ENCODE peak calls at places on chromosomes 3 and 15, in four cellular contexts. B is IMR-90, L is neuronal stem cell, P is H9. E is an unnamed sample.

GRCh38 chr3:23859012-23859743 is 53.4 kb downstream of the UBE2E1 start:
- DNase-seq in B (peak), L (no peak), P (no peak), E (peak)

GRCh38 chr3:122215592-122216298 is 32.3 kb downstream of the CASR start:
- DNase-seq in B (no peak), L (no peak), P (no peak), E (no peak)

GRCh38 chr15:100466073-100466472 is 62.7 kb downstream of the CERS3 start:
- DNase-seq in B (no peak), L (no peak), P (no peak), E (no peak)

GRCh38 chr15:27670481-27670880 is 428.6 kb downstream of the OCA2 start:
- DNase-seq in B (no peak), L (no peak), P (no peak), E (no peak)

GRCh38 chr3:156483426-156483825 is 71.5 kb downstream of the SSR3 start:
- DNase-seq in B (peak), L (no peak), P (no peak), E (peak)

GRCh38 chr3:73674280-73674679 is 49.5 kb upstream of the PDZRN3 start:
- DNase-seq in B (peak), L (peak), P (no peak), E (peak)

GRCh38 chr15:58139631-58140522 is 1.7 kb downstream of the AQP9 start:
- DNase-seq in B (no peak), L (no peak), P (no peak), E (no peak)

GRCh38 chr3:64176461-64176996 is 48.7 kb downstream of the PRICKLE2 start:
- DNase-seq in B (peak), L (no peak), P (no peak), E (peak)

GRCh38 chr15:53522878-53523455 is 236.5 kb downstream of the WDR72 start:
- DNase-seq in B (no peak), L (no peak), P (no peak), E (no peak)

GRCh38 chr3:123424321-123424998 is 24.4 kb downstream of the ADCY5 start:
- DNase-seq in B (no peak), L (no peak), P (no peak), E (no peak)

GRCh38 chr15:34851007-34851406 is 55.7 kb upstream of the ACTC1 start:
- DNase-seq in B (no peak), L (no peak), P (no peak), E (no peak)

GRCh38 chr3:102095383-102095782 is 246.1 kb downstream of the NFKBIZ start:
- DNase-seq in B (no peak), L (no peak), P (no peak), E (no peak)

GRCh38 chr15:83106994-83107840 is at the start of gene TM6SF1:
- DNase-seq in B (no peak), L (no peak), P (peak), E (no peak)

GRCh38 chr15:38373016-38373415 is 80.9 kb upstream of the FAM98B start:
- DNase-seq in B (peak), L (no peak), P (no peak), E (no peak)

GRCh38 chr15:38374477-38374876 is 79.5 kb upstream of the FAM98B start:
- DNase-seq in B (no peak), L (no peak), P (no peak), E (no peak)

GRCh38 chr15:38377547-38378161 is 76.3 kb upstream of the FAM98B start:
- DNase-seq in B (peak), L (no peak), P (no peak), E (peak)

GRCh38 chr15:38374024-38374423 is 79.9 kb upstream of the FAM98B start:
- DNase-seq in B (no peak), L (no peak), P (no peak), E (no peak)

DNA sequence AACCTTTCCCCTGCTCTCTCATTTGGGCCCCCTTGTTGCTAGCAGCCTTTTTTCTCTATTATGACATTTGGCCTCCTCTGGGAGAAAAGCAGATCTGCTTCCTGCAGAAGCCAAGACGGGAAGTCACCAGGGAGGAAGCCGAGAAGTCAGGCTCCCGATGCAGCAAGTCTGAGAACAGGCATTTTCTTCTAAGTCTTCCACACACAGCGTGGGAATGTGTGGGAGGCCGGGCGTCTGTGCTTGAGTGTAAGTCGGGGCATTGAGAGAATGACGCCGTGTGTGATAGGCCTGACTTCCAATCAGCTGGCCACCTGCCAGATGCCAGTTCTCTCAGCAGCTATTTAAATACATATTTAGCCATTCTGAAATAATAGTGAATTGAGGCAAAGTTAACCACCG is 75.8 kb upstream of the FAM98B start:
- DNase-seq in B (peak), L (no peak), P (no peak), E (peak)
- H2AFZ ChIP-seq in B (peak), L (peak), P (no peak), E (no peak)

GRCh38 chr15:65369148-65369547 is 8.7 kb downstream of the IGDCC3 start:
- DNase-seq in B (no peak), L (no peak), P (no peak), E (no peak)
- H2BK120ac ChIP-seq in B (no peak), L (peak), P (no peak), E (no peak)

GRCh38 chr15:63506537-63507035 is 2.2 kb downstream of the USP3 start:
- DNase-seq in B (no peak), L (no peak), P (no peak), E (peak)

GRCh38 chr15:63503739-63504246 is 600 bp upstream of the USP3 start:
- DNase-seq in B (peak), L (no peak), P (peak), E (peak)

GRCh38 chr15:63505842-63506222 is 1.4 kb downstream of the USP3 start:
- DNase-seq in B (no peak), L (no peak), P (no peak), E (no peak)

GRCh38 chr15:63504247-63504978 is at the start of gene USP3:
- DNase-seq in B (peak), L (peak), P (peak), E (peak)

GRCh38 chr15:63504979-63505841 is 817 bp downstream of the USP3 start:
- DNase-seq in B (peak), L (peak), P (peak), E (peak)
- H3K4ac ChIP-seq in B (peak), L (no peak), P (no peak), E (peak)

GRCh38 chr15:81235276-81235675 is 38.6 kb downstream of the IL16 start:
- DNase-seq in B (peak), L (no peak), P (no peak), E (no peak)

GRCh38 chr15:81239190-81239589 is 42.5 kb downstream of the IL16 start:
- DNase-seq in B (peak), L (no peak), P (no peak), E (no peak)

DNA sequence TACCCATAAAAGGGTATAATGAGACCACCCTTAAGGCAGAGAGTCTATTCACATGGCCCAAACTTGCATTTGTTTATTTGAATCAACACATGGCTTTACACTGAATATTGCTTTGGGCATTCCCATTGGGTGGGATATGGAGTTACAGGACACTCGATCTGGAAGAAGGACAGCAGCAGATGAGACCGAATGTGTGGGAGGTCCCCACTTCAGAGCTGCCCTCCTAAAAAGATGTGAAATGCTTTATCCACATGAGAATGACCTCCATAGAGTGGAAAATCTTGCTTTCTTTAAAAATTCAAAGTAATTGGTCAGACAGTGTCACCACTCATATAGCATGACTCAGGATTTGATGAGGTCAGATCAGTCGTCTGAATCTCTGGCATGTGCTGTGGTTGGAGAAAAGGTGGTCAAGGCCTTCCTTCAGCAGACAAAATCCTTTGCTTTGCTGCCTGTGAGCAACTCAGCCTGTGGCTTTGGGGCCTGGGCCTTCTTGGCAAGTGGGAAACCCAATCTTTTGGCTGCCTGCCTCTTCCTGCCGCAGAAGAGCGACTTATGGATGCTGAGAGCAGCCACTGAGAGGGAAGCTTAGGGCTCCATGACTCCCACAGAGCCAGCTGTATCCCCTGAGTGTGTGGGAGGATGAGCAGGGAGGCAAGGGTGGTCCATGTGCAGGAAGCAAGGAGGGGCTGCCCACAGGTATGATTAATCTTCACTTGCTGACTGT is 39.3 kb downstream of the IL16 start:
- DNase-seq in B (peak), L (no peak), P (no peak), E (no peak)
- H2AFZ ChIP-seq in B (peak), L (no peak), P (no peak), E (no peak)

DNA sequence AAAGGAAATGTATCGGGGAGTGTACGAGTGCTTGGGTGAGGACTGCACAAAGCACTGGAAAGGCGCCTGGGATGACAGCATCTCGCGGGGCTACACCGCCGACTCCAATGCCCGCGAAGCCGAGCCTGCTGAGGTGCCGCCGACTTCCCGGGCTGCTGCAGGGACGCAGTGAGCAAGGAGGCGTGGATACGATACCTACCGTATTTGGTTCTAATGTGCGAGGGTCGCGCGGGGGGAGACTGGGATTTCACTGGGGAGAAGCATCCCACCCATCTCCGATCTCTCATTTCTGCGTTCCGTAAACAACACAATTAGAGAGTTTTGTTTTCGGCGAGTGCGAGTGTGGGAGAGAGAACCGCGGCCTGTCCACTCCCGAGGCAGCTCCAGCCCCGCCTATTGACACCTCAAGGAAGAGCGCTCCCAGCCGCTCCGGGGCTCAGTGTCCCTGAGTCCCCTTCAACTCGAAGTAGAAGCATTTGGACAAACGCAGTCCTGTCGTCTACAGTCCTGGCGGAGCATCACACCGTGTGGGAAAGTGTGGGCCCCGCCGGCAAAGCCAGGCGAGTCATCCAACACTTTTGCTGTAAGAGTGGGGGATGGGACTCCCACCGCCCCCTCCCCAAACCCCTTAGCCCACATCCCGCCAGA is 1.8 kb downstream of the MECOM start:
- DNase-seq in B (peak), L (peak), P (peak), E (peak)
- H2BK120ac ChIP-seq in B (no peak), L (peak), P (no peak), E (no peak)

GRCh38 chr3:21017115-21017852 is 733.7 kb downstream of the ZNF385D start:
- DNase-seq in B (no peak), L (no peak), P (peak), E (no peak)
- H3K4ac ChIP-seq in B (no peak), L (no peak), P (no peak), E (no peak)

GRCh38 chr3:190424478-190425439 is 24.9 kb downstream of the TMEM207 start:
- DNase-seq in B (peak), L (peak), P (peak), E (peak)
- H2AFZ ChIP-seq in B (no peak), L (no peak), P (no peak), E (no peak)

DNA sequence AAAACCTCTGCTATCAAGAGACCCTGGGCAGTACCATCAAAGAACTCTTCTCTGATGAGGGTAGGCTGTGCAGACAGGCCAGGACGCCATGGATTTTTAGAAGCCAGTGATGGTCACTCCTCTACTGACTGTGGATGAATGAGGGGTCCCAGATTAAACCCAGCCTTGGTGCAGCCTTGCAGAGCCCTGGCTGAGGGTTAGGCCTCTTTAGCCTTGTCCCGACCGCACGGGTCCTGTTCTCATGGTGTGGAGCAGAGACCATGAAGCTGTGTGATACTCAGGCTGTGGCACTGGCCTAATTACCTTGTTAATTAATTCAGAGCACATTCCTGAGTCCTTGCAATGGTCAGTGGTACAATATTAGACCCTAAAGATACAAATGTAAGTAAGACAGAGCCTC is 71.7 kb downstream of the FBN1 start:
- DNase-seq in B (no peak), L (no peak), P (no peak), E (no peak)
- H2BK120ac ChIP-seq in B (no peak), L (no peak), P (no peak), E (no peak)

E was measured in mesenchymal stem cell.